ENCODE peak calls at places on chromosomes 16 and 17, in six cellular contexts. L is stomach, R is sigmoid colon, M is ovary, K is K562, U is suprapubic skin. T is an unnamed sample.

GRCh38 chr17:69470702-69471101 is 56.2 kb downstream of the MAP2K6 start:
- DNase-seq in L (no peak), U (no peak), R (no peak), K (no peak), M (no peak), T (no peak)

GRCh38 chr16:8920676-8921625 is 38.8 kb downstream of the LITAFD start:
- DNase-seq in L (no peak), R (no peak), U (no peak), K (no peak), M (no peak), T (no peak)

GRCh38 chr16:29663020-29663828 is at the start of gene SPN:
- DNase-seq in L (no peak), U (no peak), K (peak; percentile 90), R (no peak), M (no peak), T (no peak)

GRCh38 chr17:3669548-3669947 is 936 bp downstream of the EMC6 start:
- DNase-seq in M (no peak), U (no peak), K (no peak), R (no peak), L (no peak), T (no peak)

GRCh38 chr17:12512712-12513355 is 152.9 kb upstream of the MYOCD start:
- DNase-seq in M (no peak), K (no peak), R (no peak), U (no peak), L (no peak), T (no peak)

GRCh38 chr17:30908717-30909420 is 2.8 kb upstream of the TEFM start:
- DNase-seq in R (no peak), L (no peak), M (no peak), U (no peak), K (no peak), T (no peak)

GRCh38 chr17:75628425-75628824 is 4.8 kb upstream of the SMIM5 start:
- DNase-seq in M (no peak), L (no peak), R (no peak), U (no peak), K (no peak), T (no peak)

GRCh38 chr17:60781880-60782412 is 104.3 kb downstream of the BCAS3 start:
- DNase-seq in U (no peak), R (no peak), K (no peak), L (no peak), M (no peak), T (no peak)

GRCh38 chr16:56111100-56111499 is 80.2 kb upstream of the GNAO1 start:
- DNase-seq in K (no peak), L (no peak), R (no peak), U (no peak), M (no peak), T (no peak)

GRCh38 chr16:22163806-22164205 is 1.5 kb downstream of the SDR42E2 start:
- DNase-seq in K (no peak), M (no peak), U (no peak), L (no peak), R (no peak), T (no peak)

GRCh38 chr17:34356194-34356593 is at the start of gene CCL13:
- DNase-seq in U (no peak), L (no peak), R (no peak), K (no peak), M (no peak), T (no peak)

GRCh38 chr17:42536372-42537155 is 523 bp downstream of the NAGLU start:
- DNase-seq in U (peak; percentile 91), M (peak; percentile 88), R (peak; percentile 96), L (peak; percentile 90), K (peak; percentile 97), T (no peak)

DNA sequence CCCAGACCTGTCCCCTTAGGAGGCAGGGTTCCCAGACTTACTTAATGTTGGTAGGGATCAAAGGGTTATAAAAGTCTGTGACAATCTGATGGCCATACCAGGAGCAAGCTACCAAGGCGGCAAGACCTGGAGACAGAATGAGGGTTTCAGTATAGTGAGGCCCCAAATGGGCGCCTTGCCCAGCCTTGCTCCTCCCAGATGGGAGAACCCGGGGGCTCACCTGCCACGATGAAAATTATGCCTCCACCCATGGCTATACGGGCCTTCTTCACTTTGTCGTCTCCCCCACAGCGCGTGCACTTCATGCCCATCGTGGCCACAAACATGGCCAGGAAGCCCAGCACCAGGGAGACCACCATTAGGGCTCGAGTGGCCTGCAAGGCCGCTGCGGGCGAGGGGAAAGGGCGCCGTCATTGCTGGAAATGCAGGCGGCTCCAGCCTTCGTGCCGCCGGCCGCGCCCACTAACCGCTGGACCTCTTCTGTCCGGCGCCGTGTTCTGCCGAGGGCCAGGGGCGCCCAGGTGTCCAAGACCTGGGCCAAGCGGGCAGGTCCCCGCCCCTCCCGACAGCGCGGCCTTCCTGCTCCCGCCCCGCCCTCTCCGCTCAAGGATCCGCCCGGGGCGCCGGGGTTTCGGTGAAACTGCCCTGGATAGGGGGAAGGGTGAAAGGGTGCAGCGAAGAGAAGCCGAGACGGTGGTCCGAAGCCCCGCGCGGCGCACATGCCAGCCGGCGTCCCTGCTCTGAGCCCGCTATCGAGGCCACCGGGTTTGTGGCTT is 1.5 kb downstream of the CLDN7 start:
- DNase-seq in L (peak; percentile 47), M (peak; percentile 29), K (no peak), R (no peak), U (no peak), T (no peak)
- TF ChIP-seq POLR2A in L (no peak), M (no peak), K (peak; percentile 42), R (no peak), U (no peak), T (no peak)

GRCh38 chr16:57446530-57447141 is 549 bp downstream of the CIAPIN1 start:
- DNase-seq in U (no peak), R (peak; percentile 74), M (no peak), K (peak; percentile 36), L (peak; percentile 34), T (no peak)

GRCh38 chr16:57444711-57445110 is 2.5 kb downstream of the CIAPIN1 start:
- DNase-seq in K (no peak), U (no peak), R (no peak), M (no peak), L (no peak), T (no peak)

GRCh38 chr16:57445510-57445909 is 1.7 kb downstream of the CIAPIN1 start:
- DNase-seq in R (no peak), K (no peak), L (no peak), U (no peak), M (no peak), T (no peak)

GRCh38 chr16:57452021-57452420 is 4.7 kb downstream of the COQ9 start:
- DNase-seq in U (no peak), R (no peak), M (no peak), L (no peak), K (no peak), T (no peak)

GRCh38 chr16:57447142-57447962 is at the start of the genes CIAPIN1 and COQ9:
- DNase-seq in U (peak; percentile 96), K (peak; percentile 94), L (peak; percentile 97), R (peak; percentile 98), M (peak; percentile 95), T (peak; percentile 62)
- TF ChIP-seq POLR2A in U (peak; percentile 87), K (peak; percentile 93), L (peak; percentile 76), R (peak; percentile 89), M (peak; percentile 85), T (no peak)

GRCh38 chr17:7579001-7579838 is at the start of gene CD68:
- DNase-seq in U (no peak), M (no peak), R (peak; percentile 90), L (peak; percentile 71), K (no peak), T (peak; percentile 49)
- TF ChIP-seq POLR2A in U (peak; percentile 58), M (no peak), R (peak; percentile 31), L (peak; percentile 14), K (peak; percentile 94), T (peak; percentile 81)

DNA sequence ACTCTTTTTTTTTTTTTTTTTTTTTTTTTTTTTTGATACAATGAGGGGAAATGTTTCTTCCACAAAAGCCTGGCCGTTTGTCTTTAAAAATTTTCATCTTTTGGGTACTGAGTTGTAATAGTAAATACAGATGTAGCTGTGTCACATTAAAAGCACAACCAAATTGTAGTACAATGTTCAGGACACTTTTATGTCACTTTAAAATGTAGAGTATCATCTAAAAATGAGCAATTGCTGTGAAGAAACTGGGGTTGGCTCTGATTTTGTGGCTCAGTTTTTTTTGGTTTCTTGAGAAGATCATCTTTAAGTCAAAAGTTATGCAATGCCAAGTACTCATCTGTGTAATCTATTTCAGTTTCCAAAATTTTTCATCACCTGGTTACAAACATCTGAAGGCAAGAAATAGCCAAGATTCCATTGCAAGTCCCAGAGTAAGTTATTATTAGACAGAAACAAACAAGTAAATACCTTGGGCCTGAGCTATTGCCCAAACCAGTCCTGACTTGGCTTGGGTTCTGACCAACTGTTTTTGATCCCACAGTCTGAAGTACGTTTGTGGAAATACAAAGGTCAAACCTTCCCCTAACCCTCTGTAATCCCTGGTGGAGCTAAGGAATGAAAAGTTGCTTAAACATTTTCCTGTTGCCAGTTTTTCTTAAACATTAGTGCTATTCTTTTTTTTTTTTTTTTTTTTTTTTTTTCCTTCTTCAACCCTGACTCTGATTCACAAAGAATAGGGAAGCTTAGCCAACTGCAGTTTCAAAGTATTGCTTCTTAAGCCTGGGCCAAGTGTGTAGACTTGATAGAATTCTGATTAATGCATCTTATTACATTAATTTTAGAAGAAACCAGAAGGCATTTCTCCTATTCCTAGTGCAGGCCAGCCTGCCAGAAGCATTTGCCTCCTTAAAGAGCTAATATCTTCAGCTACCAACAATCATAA is 717.3 kb downstream of the WWOX start:
- DNase-seq in R (peak; percentile 83), K (no peak), L (no peak), M (no peak), U (no peak), T (no peak)
- TF ChIP-seq POLR2A in R (no peak), K (no peak), L (no peak), M (no peak), U (no peak), T (no peak)

DNA sequence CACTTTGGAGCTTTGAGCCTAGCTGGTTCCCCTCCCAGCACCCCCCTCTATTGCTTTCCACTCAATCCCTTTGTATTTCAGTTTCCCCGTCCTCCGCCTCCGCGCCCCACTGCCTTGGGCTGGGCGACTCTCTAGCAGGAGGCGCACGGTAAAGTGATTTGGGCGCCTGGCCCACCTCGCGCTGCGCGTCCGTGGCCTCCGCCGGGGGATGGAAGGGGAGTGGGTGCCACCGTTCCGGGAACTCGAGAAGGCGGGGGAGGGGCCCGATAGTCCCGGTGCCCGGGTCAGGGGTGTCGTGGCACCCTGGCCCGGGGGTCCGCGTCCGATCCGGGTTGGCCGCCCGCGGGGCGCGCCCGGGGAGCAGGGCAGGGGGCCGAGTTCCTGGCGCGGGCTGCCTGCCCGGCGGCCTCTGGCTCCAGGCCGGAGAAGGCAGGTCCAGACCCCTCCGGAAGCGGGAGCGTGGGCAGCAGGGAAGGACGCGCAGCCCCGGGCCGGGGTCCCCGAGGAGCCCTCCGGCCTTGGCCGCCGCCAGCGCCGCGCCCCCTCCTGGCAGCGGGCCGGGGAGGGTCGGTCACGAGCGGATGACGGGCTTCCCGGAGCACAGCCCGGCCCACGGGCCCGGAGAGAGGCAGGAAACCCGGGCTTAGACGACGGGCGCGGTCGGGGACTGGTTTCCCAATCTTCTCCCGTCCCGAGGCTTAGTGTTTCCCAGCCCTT is 15.8 kb downstream of the MEOX1 start:
- DNase-seq in U (peak; percentile 90), M (peak; percentile 70), L (peak; percentile 45), K (no peak), R (peak; percentile 88), T (no peak)
- TF ChIP-seq POLR2A in U (no peak), M (peak; percentile 34), L (no peak), K (no peak), R (no peak), T (no peak)

GRCh38 chr17:50841277-50841948 is 6.0 kb downstream of the WFIKKN2 start:
- DNase-seq in M (no peak), R (no peak), U (no peak), L (no peak), K (no peak), T (no peak)
- TF ChIP-seq POLR2A in M (no peak), R (no peak), U (no peak), L (no peak), K (no peak), T (no peak)

GRCh38 chr16:76502555-76502954 is 225.4 kb downstream of the CNTNAP4 start:
- DNase-seq in R (no peak), L (no peak), U (no peak), K (no peak), M (no peak), T (no peak)
- TF ChIP-seq POLR2A in R (no peak), L (no peak), U (no peak), K (no peak), M (no peak), T (no peak)